ENCODE peak calls at places on chromosomes 3 and 15, in four cellular contexts. X is sigmoid colon, R is Peyer's patch, I is ovary. M is an unnamed sample.

GRCh38 chr15:64969401-64969800 is 20.3 kb downstream of the SPG21 start:
- DNase-seq in R (no peak), X (no peak), I (no peak), M (no peak)

GRCh38 chr3:15331606-15332404 is 581 bp downstream of the SH3BP5 start:
- DNase-seq in R (peak; percentile 66), I (peak; percentile 71), X (peak; percentile 84), M (peak; percentile 32)

GRCh38 chr3:189664311-189664710 is 33.1 kb downstream of the TP63 start:
- DNase-seq in I (no peak), X (no peak), R (no peak), M (no peak)

GRCh38 chr15:80523746-80524145 is 119.6 kb downstream of the ARNT2 start:
- DNase-seq in X (no peak), R (no peak), I (no peak), M (no peak)

GRCh38 chr3:138188013-138188352 is 882 bp downstream of the ARMC8 start:
- DNase-seq in R (no peak), I (no peak), X (peak; percentile 66), M (no peak)

GRCh38 chr3:150341893-150342292 is 66.2 kb upstream of the TSC22D2 start:
- DNase-seq in R (no peak), X (no peak), I (no peak), M (no peak)

GRCh38 chr3:15063656-15064286 is 1.3 kb downstream of the MRPS25 start:
- DNase-seq in R (no peak), I (no peak), X (no peak), M (no peak)

GRCh38 chr3:157786216-157786615 is 283.0 kb upstream of the VEPH1 start:
- DNase-seq in R (no peak), I (no peak), X (no peak), M (no peak)

GRCh38 chr3:3165241-3165640 is 14.2 kb downstream of the CRBN start:
- DNase-seq in X (no peak), R (no peak), I (no peak), M (no peak)

GRCh38 chr3:51024765-51025681 is 350.3 kb downstream of the DOCK3 start:
- DNase-seq in X (no peak), I (no peak), R (no peak), M (peak; percentile 50)

GRCh38 chr3:198093082-198093679 is 133.2 kb downstream of the LMLN start:
- DNase-seq in X (no peak), I (no peak), R (no peak), M (no peak)

GRCh38 chr15:47431501-47431900 is 285.8 kb upstream of the SEMA6D start:
- DNase-seq in I (no peak), X (no peak), R (no peak), M (no peak)

GRCh38 chr3:168802761-168803160 is 707.0 kb upstream of the GOLIM4 start:
- DNase-seq in X (no peak), R (no peak), I (no peak), M (no peak)

GRCh38 chr15:50939911-50940310 is 31.4 kb downstream of the AP4E1 start:
- DNase-seq in I (no peak), X (no peak), R (no peak), M (no peak)

GRCh38 chr15:82810061-82810862 is 834 bp downstream of the WHAMM start:
- DNase-seq in R (peak; percentile 72), X (peak; percentile 67), I (no peak), M (peak; percentile 58)

GRCh38 chr3:105801397-105801796 is 67.4 kb downstream of the CBLB start:
- DNase-seq in I (no peak), R (no peak), X (no peak), M (no peak)

GRCh38 chr3:71039332-71039731 is 544.2 kb downstream of the FOXP1 start:
- DNase-seq in X (no peak), R (no peak), I (no peak), M (no peak)

GRCh38 chr3:36864180-36865053 is 80.4 kb downstream of the TRANK1 start:
- DNase-seq in R (no peak), I (no peak), X (no peak), M (no peak)

GRCh38 chr3:183108470-183108869 is 9.2 kb upstream of the MCCC1 start:
- DNase-seq in R (no peak), I (no peak), X (no peak), M (no peak)

GRCh38 chr3:174882789-174883188 is 23.7 kb downstream of the NAALADL2 start:
- DNase-seq in X (no peak), I (no peak), R (no peak), M (no peak)

GRCh38 chr3:171810278-171811058 is at the start of gene PLD1:
- DNase-seq in I (peak; percentile 93), X (peak; percentile 91), R (peak; percentile 91), M (peak; percentile 89)

GRCh38 chr3:66722675-66723074 is 221.9 kb upstream of the LRIG1 start:
- DNase-seq in R (no peak), I (peak; percentile 76), X (peak; percentile 88), M (no peak)

GRCh38 chr3:50195501-50196252 is 4.3 kb downstream of the GNAT1 start:
- DNase-seq in I (no peak), X (no peak), R (no peak), M (no peak)

GRCh38 chr15:25931846-25932245 is 68.7 kb upstream of the ATP10A start:
- DNase-seq in X (no peak), R (no peak), I (no peak), M (no peak)

GRCh38 chr3:49803464-49804140 is 541 bp downstream of the INKA1 start:
- DNase-seq in R (peak; percentile 59), X (peak; percentile 73), I (peak; percentile 50), M (no peak)

GRCh38 chr3:57158813-57159678 is 6.1 kb downstream of the IL17RD start:
- DNase-seq in R (no peak), I (no peak), X (no peak), M (no peak)

GRCh38 chr3:58868101-58868779 is 181.6 kb downstream of the CFAP20DC start:
- DNase-seq in R (no peak), X (no peak), I (no peak), M (no peak)

GRCh38 chr3:150286390-150287147 is 121.5 kb upstream of the TSC22D2 start:
- DNase-seq in X (no peak), R (no peak), I (no peak), M (no peak)

GRCh38 chr15:32682569-32682968 is 35.2 kb upstream of the GREM1 start:
- DNase-seq in I (no peak), R (no peak), X (no peak), M (no peak)

DNA sequence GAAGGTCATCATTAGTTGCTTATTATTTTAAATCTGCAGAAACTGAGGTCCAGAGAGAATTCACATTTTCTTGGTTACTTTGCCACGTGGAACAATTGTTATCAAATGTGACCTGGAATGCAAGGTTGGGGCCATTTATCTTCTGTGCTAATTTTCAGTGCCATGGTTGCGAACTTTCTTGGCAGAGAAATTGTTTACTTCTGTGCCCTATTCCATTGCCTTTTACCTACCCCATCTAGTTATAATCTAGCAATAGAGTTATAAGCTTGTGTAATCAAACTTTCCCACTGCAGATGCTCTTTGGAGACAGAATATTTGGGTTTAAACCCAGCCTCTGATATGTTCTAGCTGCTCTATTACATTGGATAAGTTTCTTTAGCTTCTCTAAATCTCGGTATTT is 242.9 kb downstream of the LPP start:
- DNase-seq in X (no peak), I (no peak), R (no peak), M (no peak)
- H3K4me1 ChIP-seq in X (peaks cover 92% of the 10 kb centered on the region), I (peaks cover 14% of the 10 kb centered on the region), R (peaks cover 24% of the 10 kb centered on the region), M (peaks cover 36% of the 10 kb centered on the region)

DNA sequence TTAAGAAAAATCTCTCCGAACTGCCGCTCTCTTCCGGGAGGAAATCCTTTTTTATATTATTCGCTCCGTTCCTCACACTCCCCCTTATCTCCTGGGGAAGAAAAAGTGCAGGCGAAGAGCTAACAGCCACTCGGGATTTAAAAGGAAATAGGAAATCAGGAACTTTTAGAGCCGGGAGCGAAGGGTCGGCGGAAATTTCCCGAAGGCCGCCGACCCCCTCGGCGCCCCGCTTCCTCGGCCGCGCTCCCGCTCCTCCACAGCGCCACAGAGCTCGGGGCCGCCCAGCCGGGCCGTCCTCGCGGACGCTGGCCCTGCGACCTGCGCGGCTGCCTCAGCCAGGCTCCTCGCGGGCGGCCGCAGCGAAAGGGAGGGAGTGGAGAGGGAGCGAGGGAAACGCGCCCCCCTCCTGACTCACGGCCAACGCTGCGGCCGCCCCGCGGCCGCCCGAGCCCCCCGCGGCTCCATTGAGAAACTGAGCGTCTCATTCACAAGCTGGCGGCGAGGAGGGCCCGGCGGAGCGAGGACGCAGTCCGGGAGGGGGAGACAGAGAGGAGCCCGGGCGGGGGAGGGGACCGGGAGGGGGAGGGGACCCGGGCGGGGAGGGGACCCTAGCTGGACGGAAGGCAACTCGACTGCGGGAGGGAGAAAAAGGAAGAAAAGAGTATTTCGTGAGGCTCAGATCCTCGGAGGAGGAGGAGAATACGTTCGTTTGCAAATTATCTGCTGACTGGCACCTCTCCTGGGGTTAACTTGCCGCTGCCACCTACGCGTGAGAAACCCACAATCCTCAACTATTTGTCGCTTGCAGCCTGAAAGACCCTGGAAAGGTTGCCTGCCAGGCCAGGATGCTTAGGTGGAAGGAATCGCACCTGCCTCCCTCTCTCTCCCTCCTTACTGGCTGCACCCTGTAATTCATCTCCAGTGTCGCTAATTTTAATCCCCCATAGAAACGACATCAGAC is at the start of gene PTPN9:
- DNase-seq in R (peak; percentile 89), I (peak; percentile 84), X (peak; percentile 88), M (peak; percentile 77)
- TF ChIP-seq POLR2A in R (no peak), I (peak; percentile 30), X (peak; percentile 13), M (no peak)

DNA sequence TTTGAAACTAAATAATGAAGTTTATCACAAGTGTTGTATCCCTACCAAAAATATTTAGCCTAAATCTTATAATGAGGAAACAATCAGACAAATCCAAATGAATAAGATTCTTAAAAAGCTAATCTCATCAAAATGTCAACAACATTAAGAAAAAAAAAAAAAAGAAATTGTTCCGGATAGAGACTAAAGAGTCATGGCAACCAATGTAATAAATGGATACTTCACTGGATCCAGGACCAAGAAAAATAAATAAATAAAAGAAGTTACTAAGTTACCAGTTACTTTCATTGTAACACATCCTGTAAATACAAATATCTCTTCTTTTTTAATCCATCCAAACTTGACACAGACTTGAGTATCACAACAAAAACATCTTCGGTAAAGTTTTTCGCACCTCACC is 607 bp downstream of the MRPL47 start:
- DNase-seq in X (no peak), I (no peak), R (no peak), M (no peak)
- H3K4me1 ChIP-seq in X (peaks cover 39% of the 10 kb centered on the region), I (no peaks in the 10 kb centered on the region), R (peaks cover 25% of the 10 kb centered on the region), M (peaks cover 53% of the 10 kb centered on the region)

GRCh38 chr3:33440328-33440577 is at the start of gene UBP1:
- DNase-seq in X (no peak), R (peak; percentile 100), I (peak; percentile 99), M (peak; percentile 100)
- TF ChIP-seq POLR2A in X (no peak), R (no peak), I (no peak), M (no peak)

DNA sequence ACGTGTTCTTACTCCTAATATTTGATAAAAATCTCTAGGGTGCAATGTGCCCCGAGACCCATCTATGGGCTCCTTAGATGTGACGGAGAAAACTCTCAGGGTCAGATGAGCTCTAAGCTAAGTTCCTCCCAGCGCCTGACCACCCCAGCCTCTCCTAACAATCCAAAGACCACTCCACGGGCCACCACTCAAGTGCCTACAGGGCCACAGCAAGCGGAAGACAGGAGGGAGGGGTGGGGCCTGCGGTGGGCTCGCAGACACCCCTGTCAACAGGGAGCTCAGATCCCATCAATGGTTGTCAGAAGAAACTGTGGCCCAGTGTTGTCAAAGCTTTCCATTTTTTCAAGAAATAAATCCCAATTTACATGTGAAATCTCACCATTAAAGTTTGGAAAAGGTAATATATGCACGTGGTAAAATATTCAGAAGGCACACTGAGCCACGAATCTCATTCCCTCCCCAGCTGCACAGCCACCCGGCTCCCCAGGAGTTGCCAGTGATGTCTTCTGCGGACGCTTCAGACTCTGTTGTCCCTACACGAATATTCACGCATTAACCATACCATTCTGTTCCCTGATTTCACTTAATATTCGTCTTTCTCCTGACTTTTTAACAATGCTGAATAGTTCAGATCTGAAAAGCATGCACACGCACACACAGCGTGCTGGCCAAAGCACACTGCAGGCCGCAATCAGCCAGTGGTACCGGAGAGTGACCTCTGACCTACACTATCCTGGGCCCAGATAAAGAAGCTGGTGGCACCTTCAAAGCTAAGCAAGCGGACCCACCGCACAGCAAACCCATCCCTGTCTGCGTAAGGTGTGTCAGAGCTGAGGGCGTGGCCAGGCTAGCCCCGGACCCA is 19.1 kb downstream of the TNK2 start:
- DNase-seq in X (no peak), R (no peak), I (no peak), M (no peak)
- H3K4me1 ChIP-seq in X (peaks cover 48% of the 10 kb centered on the region), R (peaks cover 29% of the 10 kb centered on the region), I (peaks cover 23% of the 10 kb centered on the region), M (peaks cover 32% of the 10 kb centered on the region)